ENCODE peak calls at places on chromosomes 3 and 15, in ten cellular contexts. A is IMR-90; R is CD4-positive, alpha-beta memory T cell; H is thoracic aorta; P is naive thymus-derived CD4-positive, alpha-beta T cell; V is brain microvascular endothelial cell; M is SJCRH30; C is lung; G is tibial artery; F is coronary artery. N is an unnamed sample.

GRCh38 chr3:194306109-194306686 is 44.9 kb downstream of the CPN2 start:
- DNase-seq in A (no peak), R (peak), H (no peak), P (peak), V (no peak), M (no peak), C (no peak), G (no peak), F (no peak), N (no peak)

GRCh38 chr15:45796433-45796832 is 161.6 kb downstream of the SQOR start:
- DNase-seq in A (no peak), R (no peak), H (no peak), P (no peak), V (no peak), M (no peak), C (no peak), G (no peak), F (no peak), N (no peak)

GRCh38 chr3:113746955-113747718 is at the start of gene ATP6V1A:
- DNase-seq in A (no peak), R (no peak), H (peak), P (peak), V (no peak), M (peak), C (peak), G (peak), F (no peak), N (peak)

GRCh38 chr3:10173095-10173925 is 8.6 kb downstream of the IRAK2 start:
- DNase-seq in A (peak), R (no peak), H (no peak), P (no peak), V (peak), M (no peak), C (no peak), G (no peak), F (no peak), N (no peak)

GRCh38 chr15:73708691-73709090 is 24.5 kb downstream of the CD276 start:
- DNase-seq in A (no peak), R (no peak), H (no peak), P (no peak), V (no peak), M (no peak), C (no peak), G (no peak), F (no peak), N (no peak)

GRCh38 chr3:112583105-112583504 is 21.3 kb downstream of the SLC35A5 start:
- DNase-seq in A (no peak), R (no peak), H (no peak), P (no peak), V (no peak), M (no peak), C (no peak), G (no peak), F (no peak), N (no peak)

GRCh38 chr3:68089572-68089991 is 435.2 kb upstream of the SUCLG2 start:
- DNase-seq in A (peak), R (no peak), H (no peak), P (no peak), V (no peak), M (no peak), C (no peak), G (no peak), F (no peak), N (no peak)

GRCh38 chr3:123732447-123732846 is 147.6 kb upstream of the HACD2 start:
- DNase-seq in A (peak), R (no peak), H (no peak), P (no peak), V (peak), M (peak), C (no peak), G (no peak), F (no peak), N (no peak)

GRCh38 chr3:53234841-53235232 is 21.0 kb downstream of the TKT start:
- DNase-seq in A (no peak), R (no peak), H (no peak), P (no peak), V (no peak), M (no peak), C (no peak), G (no peak), F (no peak), N (no peak)

DNA sequence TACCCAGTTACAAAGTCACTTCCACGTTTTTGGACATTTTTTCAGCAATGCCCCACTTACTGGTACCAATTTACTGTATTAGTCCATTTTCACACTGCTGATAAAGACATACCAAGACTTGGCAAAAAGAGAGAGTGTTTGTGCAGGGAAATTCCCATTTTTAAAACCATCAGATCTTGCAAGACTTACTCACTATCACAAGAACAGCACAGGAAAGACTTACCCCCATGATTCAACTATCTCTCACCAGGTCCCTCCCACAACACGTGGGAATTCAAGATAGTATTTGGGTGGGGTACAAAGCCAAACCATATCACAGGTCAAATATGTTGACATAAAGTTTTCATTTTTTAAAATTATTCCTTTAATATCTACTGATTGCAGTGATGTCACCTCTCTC is 16.2 kb upstream of the ABI3BP start:
- DNase-seq in A (peak), R (no peak), H (no peak), P (no peak), V (peak), M (no peak), C (no peak), G (no peak), F (no peak), N (no peak)
- H3K27ac ChIP-seq in A (no peak), R (no peak), H (no peak), P (no peak), V (no peak), M (no peak), C (no peak), G (no peak), F (no peak), N (no peak)

DNA sequence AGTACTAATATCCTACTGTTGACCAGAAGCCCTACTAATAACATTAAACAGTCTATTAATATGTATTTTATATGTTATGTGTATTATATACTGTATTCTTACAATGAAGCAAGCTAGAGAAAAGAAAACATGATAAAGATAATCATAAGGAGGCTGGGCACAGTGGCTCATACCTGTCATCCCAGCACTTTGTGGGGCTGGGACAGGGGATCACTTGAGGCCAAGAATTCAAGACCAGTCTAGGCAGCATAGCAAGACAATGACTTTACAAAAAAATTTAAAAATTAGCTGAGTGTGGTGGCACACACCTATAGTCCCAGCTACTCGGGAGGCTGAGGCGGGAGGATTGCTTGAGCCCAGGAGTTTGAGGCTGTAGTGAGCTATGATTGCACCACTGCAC is 8.9 kb upstream of the HERC1 start:
- DNase-seq in A (no peak), R (no peak), H (no peak), P (no peak), V (no peak), M (no peak), C (no peak), G (no peak), F (no peak), N (no peak)
- H3K27ac ChIP-seq in A (no peak), R (peak), H (no peak), P (peak), V (no peak), M (no peak), C (peak), G (no peak), F (no peak), N (no peak)

GRCh38 chr3:156792114-156792513 is 34.0 kb upstream of the LEKR1 start:
- DNase-seq in A (no peak), R (no peak), H (no peak), P (no peak), V (no peak), M (no peak), C (no peak), G (no peak), F (no peak), N (no peak)

GRCh38 chr3:156787926-156788663 is 38.1 kb upstream of the LEKR1 start:
- DNase-seq in A (peak), R (no peak), H (no peak), P (no peak), V (peak), M (peak), C (no peak), G (no peak), F (no peak), N (no peak)

GRCh38 chr3:156787015-156787414 is 39.1 kb upstream of the LEKR1 start:
- DNase-seq in A (no peak), R (no peak), H (no peak), P (no peak), V (no peak), M (no peak), C (no peak), G (no peak), F (no peak), N (no peak)

GRCh38 chr3:156790141-156790540 is 36.0 kb upstream of the LEKR1 start:
- DNase-seq in A (no peak), R (no peak), H (no peak), P (no peak), V (no peak), M (no peak), C (no peak), G (no peak), F (no peak), N (no peak)

GRCh38 chr3:156788846-156789245 is 37.3 kb upstream of the LEKR1 start:
- DNase-seq in A (peak), R (no peak), H (no peak), P (no peak), V (no peak), M (no peak), C (no peak), G (no peak), F (no peak), N (no peak)
- H3K27ac ChIP-seq in A (no peak), R (no peak), H (no peak), P (no peak), V (peak), M (no peak), C (no peak), G (no peak), F (no peak), N (no peak)

GRCh38 chr3:185153170-185153733 is 392 bp upstream of the C3orf70 start:
- DNase-seq in A (no peak), R (no peak), H (no peak), P (no peak), V (peak), M (peak), C (no peak), G (peak), F (no peak), N (no peak)
- H3K27ac ChIP-seq in A (no peak), R (no peak), H (peak), P (no peak), V (no peak), M (peak), C (peak), G (peak), F (peak), N (peak)

GRCh38 chr15:86863226-86863915 is 783.7 kb downstream of the AGBL1 start:
- DNase-seq in A (no peak), R (no peak), H (no peak), P (no peak), V (peak), M (peak), C (no peak), G (no peak), F (no peak), N (no peak)
- H3K27ac ChIP-seq in A (no peak), R (no peak), H (no peak), P (no peak), V (peak), M (peak), C (no peak), G (no peak), F (no peak), N (no peak)

GRCh38 chr15:57792729-57793449 is 86.4 kb downstream of the POLR2M start:
- DNase-seq in A (no peak), R (no peak), H (no peak), P (no peak), V (no peak), M (no peak), C (no peak), G (no peak), F (no peak), N (no peak)

GRCh38 chr15:57797145-57797544 is 90.6 kb downstream of the POLR2M start:
- DNase-seq in A (no peak), R (no peak), H (no peak), P (no peak), V (no peak), M (no peak), C (no peak), G (no peak), F (no peak), N (no peak)

GRCh38 chr15:57795261-57795660 is 88.7 kb downstream of the POLR2M start:
- DNase-seq in A (no peak), R (no peak), H (no peak), P (no peak), V (no peak), M (no peak), C (no peak), G (no peak), F (no peak), N (no peak)

DNA sequence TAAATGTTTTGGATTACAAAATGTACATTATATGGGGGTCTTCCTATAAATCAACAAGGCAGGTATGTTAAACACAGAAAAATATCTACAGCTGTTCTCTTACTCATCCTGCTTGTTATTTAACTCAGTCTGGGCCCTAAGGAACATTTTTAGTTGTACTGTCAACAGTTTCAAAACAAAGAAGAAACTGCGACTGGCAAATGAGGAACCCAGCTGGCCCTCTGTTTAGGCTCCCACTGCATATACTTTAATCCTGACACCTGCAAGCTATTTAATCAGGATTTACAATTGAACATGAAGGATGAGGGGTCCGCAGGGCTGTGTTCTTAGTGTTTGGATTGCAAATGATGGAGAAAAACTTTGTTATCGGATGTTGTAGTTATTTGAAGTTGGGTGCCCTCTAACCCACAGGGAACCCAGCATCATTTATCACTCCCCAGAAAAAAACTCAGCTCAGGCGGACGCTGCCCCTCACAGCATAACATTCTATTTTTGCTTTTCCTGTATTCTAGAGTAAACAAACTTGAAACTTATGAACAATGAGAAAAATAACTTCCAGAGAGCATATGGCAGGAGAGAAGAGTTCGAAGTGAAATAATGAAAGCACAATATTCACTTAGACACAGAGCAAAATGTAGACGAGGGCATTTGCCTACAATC is 91.2 kb downstream of the POLR2M start:
- DNase-seq in A (no peak), R (no peak), H (no peak), P (no peak), V (no peak), M (no peak), C (no peak), G (no peak), F (no peak), N (no peak)
- H3K27ac ChIP-seq in A (no peak), R (no peak), H (peak), P (no peak), V (no peak), M (no peak), C (no peak), G (no peak), F (no peak), N (no peak)